ENCODE peak calls at places on chromosomes 4 and X, in six cellular contexts. I is dorsolateral prefrontal cortex, C is thoracic aorta, X is glutamatergic neuron, L is tibial artery, S is cardiac fibroblast. T is an unnamed sample.

GRCh38 chr4:2924765-2925301 is 38.4 kb downstream of the NOP14 start:
- DNase-seq in I (peak), C (no peak), X (no peak), L (peak), S (no peak), T (no peak)

GRCh38 chr4:148041606-148042324 is 309.9 kb downstream of the ARHGAP10 start:
- DNase-seq in I (no peak), C (no peak), X (no peak), L (no peak), S (no peak), T (no peak)

GRCh38 chr4:165370530-165370929 is 8.3 kb upstream of the CPE start:
- DNase-seq in I (no peak), C (no peak), X (no peak), L (no peak), S (no peak), T (no peak)

GRCh38 chr4:1720163-1720983 is 750 bp downstream of the TMEM129 start:
- DNase-seq in I (no peak), C (no peak), X (peak), L (peak), S (peak), T (no peak)

GRCh38 chrX:9318213-9318612 is 146.6 kb upstream of the TBL1X start:
- DNase-seq in I (no peak), C (no peak), X (no peak), L (no peak), S (no peak), T (no peak)

GRCh38 chr4:120066525-120067333 is at the start of gene MAD2L1:
- DNase-seq in I (peak), C (peak), X (peak), L (peak), S (peak), T (peak)

GRCh38 chr4:56804551-56804950 is 16.9 kb downstream of the SPINK2 start:
- DNase-seq in I (no peak), C (no peak), X (no peak), L (no peak), S (peak), T (no peak)

GRCh38 chr4:126604273-126604867 is 1028.4 kb upstream of the INTU start:
- DNase-seq in I (no peak), C (no peak), X (peak), L (peak), S (peak), T (no peak)

GRCh38 chrX:1440506-1440905 is 12.2 kb downstream of the ASMTL start:
- DNase-seq in I (peak), C (no peak), X (no peak), L (no peak), S (no peak), T (peak)

GRCh38 chr4:55393461-55394320 is 2.1 kb upstream of the TMEM165 start:
- DNase-seq in I (no peak), C (no peak), X (no peak), L (no peak), S (peak), T (no peak)

GRCh38 chr4:4651811-4652609 is 110.2 kb upstream of the STX18 start:
- DNase-seq in I (no peak), C (no peak), X (no peak), L (no peak), S (no peak), T (no peak)

GRCh38 chr4:40515398-40516293 is 114.0 kb downstream of the RBM47 start:
- DNase-seq in I (no peak), C (no peak), X (no peak), L (peak), S (no peak), T (no peak)

GRCh38 chr4:41611881-41612871 is 74.2 kb downstream of the LIMCH1 start:
- DNase-seq in I (peak), C (no peak), X (no peak), L (peak), S (peak), T (no peak)

GRCh38 chr4:140697709-140698560 is 58.2 kb downstream of the TBC1D9 start:
- DNase-seq in I (no peak), C (no peak), X (no peak), L (no peak), S (no peak), T (no peak)

GRCh38 chr4:2071252-2071911 is 12.3 kb downstream of the NAT8L start:
- DNase-seq in I (peak), C (no peak), X (peak), L (no peak), S (no peak), T (no peak)

GRCh38 chrX:48745222-48745621 is 16.3 kb upstream of the GLOD5 start:
- DNase-seq in I (no peak), C (no peak), X (no peak), L (no peak), S (no peak), T (no peak)

GRCh38 chr4:53098681-53099121 is 236.6 kb downstream of the RASL11B start:
- DNase-seq in I (no peak), C (no peak), X (no peak), L (no peak), S (peak), T (no peak)

GRCh38 chr4:46123872-46124755 is at the start of gene GABRG1:
- DNase-seq in I (no peak), C (no peak), X (peak), L (no peak), S (no peak), T (no peak)

GRCh38 chr4:110183058-110183457 is 15.4 kb downstream of the ELOVL6 start:
- DNase-seq in I (no peak), C (no peak), X (no peak), L (no peak), S (no peak), T (no peak)

DNA sequence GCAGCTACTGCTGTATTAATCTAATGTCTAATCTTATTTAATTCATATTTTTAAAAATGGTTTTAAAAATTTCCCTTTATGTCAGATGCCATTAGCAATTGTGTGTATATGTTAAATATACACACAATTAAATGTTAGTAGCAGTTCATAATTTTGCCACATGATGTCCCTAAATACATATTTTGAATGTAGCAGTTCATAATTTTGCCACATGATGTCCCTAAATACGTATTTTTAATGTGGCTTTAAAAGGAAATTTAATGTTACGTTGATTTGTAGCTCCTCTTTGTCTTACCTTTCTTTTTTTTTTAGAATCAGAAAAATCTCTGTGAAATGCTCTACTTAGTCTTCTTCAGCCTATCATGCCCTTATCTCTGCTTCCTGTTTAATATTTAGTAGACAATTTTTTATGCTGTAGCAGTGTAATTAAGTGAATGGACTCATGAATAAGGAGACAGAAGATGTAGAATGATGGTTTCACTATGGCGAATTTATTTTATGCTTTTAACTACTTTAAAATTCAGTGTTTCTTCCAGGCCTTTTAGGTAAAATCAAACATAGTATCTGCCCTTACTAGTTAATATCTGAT is 26.1 kb downstream of the RBM46 start:
- DNase-seq in I (no peak), C (no peak), X (no peak), L (no peak), S (peak), T (no peak)
- TF ChIP-seq CTCF in I (peak), C (peak), X (peak), L (peak), S (peak), T (peak)

GRCh38 chrX:40471965-40472648 is 108.7 kb upstream of the ATP6AP2 start:
- DNase-seq in I (no peak), C (no peak), X (no peak), L (no peak), S (peak), T (no peak)
- TF ChIP-seq CTCF in I (peak), C (no peak), X (no peak), L (no peak), S (no peak), T (peak)

GRCh38 chr4:94595880-94596483 is 144.2 kb downstream of the PDLIM5 start:
- DNase-seq in I (no peak), C (no peak), X (no peak), L (no peak), S (peak), T (no peak)
- TF ChIP-seq CTCF in I (peak), C (peak), X (peak), L (peak), S (peak), T (peak)

DNA sequence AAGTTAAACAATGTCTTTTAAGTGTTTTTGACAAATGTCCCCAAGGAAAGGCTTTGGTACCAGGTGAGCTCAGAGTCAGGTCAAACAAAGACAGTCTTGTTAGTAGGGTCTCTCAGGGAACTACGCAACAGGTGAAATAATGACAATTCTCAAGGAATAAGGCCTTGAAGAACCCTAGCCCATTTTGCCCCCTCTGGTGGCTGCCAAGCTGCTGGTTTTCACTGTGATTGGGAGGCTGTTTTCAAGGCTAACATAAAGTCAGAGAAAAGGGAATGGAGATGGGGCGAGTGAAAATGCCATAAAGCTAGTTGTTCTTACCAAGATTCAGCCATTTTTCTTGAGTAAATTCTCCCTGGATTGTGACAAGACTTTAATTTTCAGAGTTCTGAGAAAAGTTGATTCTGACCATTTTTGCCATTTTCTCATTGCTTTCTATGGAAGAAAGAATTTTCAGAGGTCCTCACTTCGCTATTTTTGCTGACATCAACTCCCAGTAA is 58.7 kb downstream of the RWDD4 start:
- DNase-seq in I (no peak), C (no peak), X (no peak), L (no peak), S (peak), T (no peak)
- TF ChIP-seq CTCF in I (no peak), C (no peak), X (no peak), L (no peak), S (peak), T (peak)

GRCh38 chrX:18890724-18891560 is 93.0 kb downstream of the PHKA2 start:
- DNase-seq in I (no peak), C (no peak), X (peak), L (no peak), S (no peak), T (no peak)

GRCh38 chrX:18892881-18893280 is 91.0 kb downstream of the PHKA2 start:
- DNase-seq in I (no peak), C (no peak), X (no peak), L (no peak), S (no peak), T (no peak)

GRCh38 chrX:18893536-18893935 is 90.4 kb downstream of the PHKA2 start:
- DNase-seq in I (no peak), C (no peak), X (no peak), L (no peak), S (no peak), T (no peak)

GRCh38 chrX:18889982-18890381 is 93.9 kb downstream of the PHKA2 start:
- DNase-seq in I (no peak), C (no peak), X (no peak), L (no peak), S (no peak), T (no peak)

GRCh38 chrX:18891561-18891945 is 92.4 kb downstream of the PHKA2 start:
- DNase-seq in I (no peak), C (no peak), X (no peak), L (no peak), S (no peak), T (no peak)
- TF ChIP-seq CTCF in I (no peak), C (no peak), X (no peak), L (no peak), S (no peak), T (no peak)

DNA sequence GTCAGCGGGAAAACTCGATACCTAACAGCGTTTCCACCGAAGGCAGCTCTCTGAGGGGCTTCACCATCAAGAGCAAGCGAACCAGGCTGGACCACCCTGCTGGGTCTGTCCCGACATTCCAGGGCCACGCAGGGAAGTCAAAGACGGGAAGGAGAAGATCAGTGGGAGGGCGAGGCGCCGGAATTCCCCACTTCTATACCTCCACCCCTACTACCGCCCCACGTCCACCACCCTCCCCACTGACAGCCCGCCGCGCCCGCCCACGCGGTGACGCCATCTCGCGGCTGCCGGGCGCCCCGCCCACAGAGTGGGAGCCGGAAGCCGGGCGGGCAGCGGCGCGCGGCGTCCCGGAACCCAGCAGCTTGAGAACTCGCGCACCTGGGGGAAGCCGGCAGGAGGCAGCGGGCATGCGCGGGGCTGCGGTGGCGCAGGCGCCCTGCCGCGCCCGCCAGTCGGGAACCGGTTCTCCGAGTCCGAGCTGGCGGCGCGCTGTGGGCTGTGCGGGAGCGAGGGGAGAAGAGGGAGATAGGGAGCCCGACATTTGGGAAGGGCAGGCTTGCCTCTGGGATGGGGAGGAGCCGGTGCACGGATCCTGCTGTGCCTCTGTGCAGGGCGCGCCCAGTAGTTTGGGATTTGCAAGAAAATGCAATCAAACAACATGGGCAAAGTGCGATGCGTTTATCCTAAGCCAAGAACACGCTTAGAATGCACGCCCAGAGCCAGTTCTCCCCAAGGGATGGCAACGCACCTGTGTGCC is 3.2 kb upstream of the STIM2 start:
- DNase-seq in I (peak), C (peak), X (peak), L (peak), S (peak), T (peak)
- TF ChIP-seq CTCF in I (peak), C (no peak), X (no peak), L (no peak), S (no peak), T (no peak)